ENCODE peak calls at places on chromosomes 3 and 15, in six cellular contexts. D is D341Med; T is smooth muscle cell of the brain vasculature; P is stimulated activated CD4-positive, alpha-beta T cell treated with anti-CD3 and anti-CD28 coated beads, TNF-alpha, amount 100 ng/mL, for 1 hour; Z is stimulated activated CD8-positive, alpha-beta memory T cell treated with anti-CD3 and anti-CD28 coated beads, Interleukin-2, amount 100 ng/mL, for 48 hours; B is ELR. S is an unnamed sample.

GRCh38 chr3:122961146-122961545 is 66.4 kb downstream of the SEMA5B start:
- DNase-seq in D (no peak), T (no peak), P (no peak), Z (no peak), B (no peak), S (no peak)

GRCh38 chr15:85330941-85331588 is 49.3 kb upstream of the AKAP13 start:
- DNase-seq in D (peak; percentile 86), T (peak; percentile 94), P (peak; percentile 40), Z (peak; percentile 68), B (peak; percentile 93), S (peak; percentile 96)

GRCh38 chr3:132726341-132726823 is 4.2 kb upstream of the NPHP3 start:
- DNase-seq in D (peak; percentile 31), T (no peak), P (no peak), Z (no peak), B (peak; percentile 52), S (no peak)

GRCh38 chr3:191435981-191436380 is 25.0 kb upstream of the PYDC2 start:
- DNase-seq in D (no peak), T (no peak), P (no peak), Z (no peak), B (no peak), S (no peak)

GRCh38 chr15:83288381-83288801 is 3.9 kb upstream of the BNC1 start:
- DNase-seq in D (no peak), T (no peak), P (no peak), Z (no peak), B (peak; percentile 37), S (no peak)

GRCh38 chr3:192833177-192833890 is 84.3 kb downstream of the MB21D2 start:
- DNase-seq in D (no peak), T (peak; percentile 39), P (no peak), Z (no peak), B (peak; percentile 83), S (no peak)

GRCh38 chr3:182201769-182202168 is 490.0 kb downstream of the SOX2 start:
- DNase-seq in D (no peak), T (no peak), P (no peak), Z (no peak), B (no peak), S (no peak)

GRCh38 chr15:99118801-99119546 is 14.1 kb downstream of the SYNM start:
- DNase-seq in D (no peak), T (no peak), P (no peak), Z (no peak), B (no peak), S (no peak)

GRCh38 chr3:45103753-45104714 is 42.1 kb downstream of the CDCP1 start:
- DNase-seq in D (no peak), T (no peak), P (no peak), Z (no peak), B (no peak), S (no peak)

GRCh38 chr15:75043509-75044257 is 20.3 kb downstream of the PPCDC start:
- DNase-seq in D (no peak), T (peak; percentile 100), P (no peak), Z (no peak), B (peak; percentile 97), S (peak; percentile 99)